ENCODE peak calls at places on chromosomes 13 and 19, in seven cellular contexts. D is IMR-90, Y is cardiac fibroblast, W is RWPE1, Z is right atrium auricular region, K is upper lobe of right lung, C is kidney epithelial cell. F is an unnamed sample.
A peak's percentile ranks its signal among the peaks of the same experiment; 100 is the strongest.

GRCh38 chr19:3117746-3118145 is 18.1 kb upstream of the GNA15 start:
- DNase-seq in K (no peak), Y (no peak), C (no peak), W (no peak), D (no peak), Z (no peak), F (no peak)

GRCh38 chr19:49696865-49697264 is 5.9 kb downstream of the CPT1C start:
- DNase-seq in Z (no peak), Y (no peak), C (no peak), W (no peak), K (no peak), D (no peak), F (no peak)

GRCh38 chr19:49855676-49856573 is 5.0 kb downstream of the PTOV1 start:
- DNase-seq in C (no peak), D (no peak), K (no peak), W (no peak), Z (no peak), Y (no peak), F (no peak)

GRCh38 chr13:78168981-78169380 is 250.3 kb upstream of the EDNRB start:
- DNase-seq in Z (no peak), Y (no peak), K (no peak), W (no peak), D (no peak), C (no peak), F (no peak)

GRCh38 chr19:6060600-6061391 is 49.5 kb downstream of the RFX2 start:
- DNase-seq in Z (peak; percentile 71), W (peak; percentile 89), K (no peak), C (peak; percentile 44), D (peak; percentile 16), Y (peak; percentile 17), F (peak; percentile 30)

GRCh38 chr13:59607780-59608233 is 555.9 kb downstream of the DIAPH3 start:
- DNase-seq in K (no peak), C (no peak), W (no peak), D (no peak), Z (no peak), Y (no peak), F (no peak)

GRCh38 chr13:39350461-39350881 is 252.5 kb downstream of the LHFPL6 start:
- DNase-seq in C (no peak), W (no peak), Z (no peak), D (no peak), Y (no peak), K (no peak), F (no peak)

GRCh38 chr19:10270616-10271394 is at the start of gene ICAM1:
- DNase-seq in D (peak; percentile 66), Y (peak; percentile 90), Z (peak; percentile 88), W (peak; percentile 45), C (no peak), K (peak; percentile 95), F (peak; percentile 59)

GRCh38 chr13:80251403-80251802 is 89.5 kb downstream of the SPRY2 start:
- DNase-seq in Z (no peak), K (no peak), Y (peak; percentile 76), W (peak; percentile 5), D (peak; percentile 60), C (no peak), F (no peak)

GRCh38 chr19:5103061-5103701 is 134.3 kb downstream of the KDM4B start:
- DNase-seq in Y (no peak), C (no peak), D (peak; percentile 12), Z (peak; percentile 62), K (no peak), W (no peak), F (no peak)

GRCh38 chr13:22040810-22041364 is 370.0 kb downstream of the FGF9 start:
- DNase-seq in W (no peak), Z (no peak), C (no peak), Y (no peak), K (no peak), D (no peak), F (no peak)

GRCh38 chr19:3503036-3503572 is 2.6 kb upstream of the DOHH start:
- DNase-seq in Y (peak; percentile 32), C (no peak), W (no peak), D (peak; percentile 78), Z (no peak), K (no peak), F (no peak)

GRCh38 chr19:40803857-40804782 is 5.1 kb downstream of the EGLN2 start:
- DNase-seq in Z (no peak), Y (no peak), D (no peak), C (no peak), W (no peak), K (peak; percentile 89), F (peak; percentile 75)

GRCh38 chr13:98285317-98285716 is 108.2 kb upstream of the RNF113B start:
- DNase-seq in W (no peak), Z (no peak), D (peak; percentile 49), K (no peak), Y (no peak), C (no peak), F (no peak)

GRCh38 chr19:49869009-49869483 is 1.7 kb upstream of the PNKP start:
- DNase-seq in W (no peak), Z (no peak), D (no peak), C (no peak), K (peak; percentile 95), Y (no peak), F (no peak)

GRCh38 chr13:24038405-24038804 is 122.1 kb upstream of the SPATA13 start:
- DNase-seq in C (no peak), D (peak; percentile 72), K (no peak), W (no peak), Z (no peak), Y (peak; percentile 63), F (no peak)

GRCh38 chr13:42992585-42993122 is 613 bp upstream of the EPSTI1 start:
- DNase-seq in C (no peak), K (no peak), Y (no peak), Z (no peak), W (no peak), D (no peak), F (no peak)

GRCh38 chr13:110398564-110399507 is 91.8 kb downstream of the COL4A2 start:
- DNase-seq in Y (peak; percentile 65), C (no peak), K (no peak), D (peak; percentile 72), Z (no peak), W (no peak), F (no peak)

GRCh38 chr19:56221851-56222250 is 19.8 kb downstream of the ZSCAN5C start:
- DNase-seq in W (no peak), Y (no peak), C (no peak), K (no peak), D (no peak), Z (no peak), F (no peak)
- TF ChIP-seq CTCF in W (no peak), Y (no peak), C (no peak), K (no peak), D (no peak), Z (no peak), F (no peak)

DNA sequence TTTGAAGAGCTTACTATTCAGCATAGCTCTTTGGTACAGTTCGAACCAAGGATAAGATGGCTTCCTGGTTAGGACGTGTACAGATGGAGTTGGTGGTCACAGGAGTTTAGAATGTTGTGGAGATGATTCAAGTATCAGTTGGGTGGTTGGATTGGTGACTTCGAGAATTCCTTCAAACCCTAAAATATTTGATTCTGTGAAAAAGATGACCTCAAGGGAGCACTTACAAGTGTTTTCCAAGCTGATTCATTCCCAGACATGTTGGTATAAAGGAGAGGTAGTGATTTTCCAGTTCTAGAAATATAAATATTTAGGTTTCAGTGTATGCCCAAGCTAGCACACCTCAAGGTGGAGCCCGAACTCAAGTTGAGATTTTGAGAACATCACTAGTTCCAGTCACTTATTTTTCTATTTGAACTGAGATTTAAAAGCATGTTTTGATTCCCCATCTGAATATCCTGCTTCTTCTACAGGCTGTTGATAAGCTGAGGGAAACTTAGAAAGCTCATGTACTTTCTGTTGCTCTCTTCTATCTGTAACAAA is 306.1 kb downstream of the DCT start:
- DNase-seq in W (no peak), Y (peak; percentile 56), Z (no peak), D (peak; percentile 86), K (no peak), C (no peak), F (no peak)
- TF ChIP-seq CTCF in W (no peak), Y (peak; percentile 24), Z (no peak), D (peak; percentile 41), K (no peak), C (no peak), F (no peak)

DNA sequence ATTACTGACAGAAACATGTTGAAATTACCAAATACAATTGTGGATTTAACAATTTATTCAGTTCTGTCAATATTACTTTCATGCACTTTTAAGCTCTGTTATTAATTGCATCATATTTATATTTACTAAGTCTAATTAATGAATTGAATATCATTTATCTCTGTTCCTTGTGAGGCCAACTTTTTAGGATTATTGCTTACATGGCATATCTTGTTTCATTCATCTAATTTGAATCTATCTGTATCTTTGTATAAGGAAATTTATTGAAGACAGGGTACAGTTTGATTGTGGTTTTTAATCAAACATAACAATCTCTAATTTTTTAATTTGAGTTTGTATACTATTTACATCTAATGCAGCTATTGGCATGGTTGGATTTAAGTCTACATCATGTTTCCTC is 249.9 kb upstream of the GPC6 start:
- DNase-seq in Z (no peak), W (no peak), C (no peak), K (no peak), Y (no peak), D (no peak), F (no peak)
- TF ChIP-seq CTCF in Z (no peak), W (no peak), C (no peak), K (no peak), Y (no peak), D (no peak), F (no peak)

DNA sequence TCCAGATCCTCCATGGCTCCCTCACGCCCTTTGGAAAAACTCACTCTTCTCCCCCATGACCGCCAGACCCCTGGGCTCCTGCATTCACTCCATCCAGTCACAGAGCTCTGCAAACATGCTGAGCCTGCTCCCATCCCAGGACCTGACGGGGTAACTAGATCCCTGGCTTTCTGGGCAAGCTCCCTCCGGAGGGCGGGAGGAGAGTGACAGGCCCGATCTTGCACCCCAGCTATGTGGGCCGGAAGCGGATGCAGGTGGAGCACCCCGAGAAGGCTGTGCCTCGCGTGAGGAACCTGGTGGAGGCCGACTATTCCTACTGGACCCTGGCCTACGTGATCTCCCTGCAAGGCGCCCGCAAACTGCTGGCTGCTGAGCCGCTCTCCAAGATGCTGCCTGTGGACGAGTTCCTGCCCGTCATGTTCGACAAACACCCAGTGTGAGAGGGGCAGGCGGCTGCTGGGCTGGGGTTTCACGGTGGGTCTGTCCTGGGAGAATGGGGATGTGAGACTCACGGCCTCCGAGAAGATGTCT is 25.1 kb downstream of the COLGALT1 start:
- DNase-seq in W (no peak), C (no peak), K (no peak), Y (no peak), D (no peak), Z (no peak), F (no peak)
- TF ChIP-seq CTCF in W (no peak), C (peak; percentile 7), K (no peak), Y (no peak), D (no peak), Z (no peak), F (no peak)

GRCh38 chr13:19927117-19927734 is 31.3 kb upstream of the ZMYM2 start:
- DNase-seq in D (peak; percentile 31), C (no peak), W (peak; percentile 55), K (no peak), Z (no peak), Y (peak; percentile 49), F (no peak)
- TF ChIP-seq CTCF in D (peak; percentile 49), C (peak; percentile 59), W (peak; percentile 85), K (peak; percentile 59), Z (peak; percentile 48), Y (peak; percentile 46), F (peak; percentile 72)

GRCh38 chr19:21677696-21678418 is 89.5 kb downstream of the ZNF100 start:
- DNase-seq in Y (no peak), C (no peak), K (no peak), Z (no peak), D (no peak), W (no peak), F (no peak)
- TF ChIP-seq CTCF in Y (no peak), C (no peak), K (no peak), Z (peak; percentile 25), D (no peak), W (no peak), F (no peak)

GRCh38 chr13:45121421-45121820 is 1.1 kb downstream of the GTF2F2 start:
- DNase-seq in D (peak; percentile 53), K (no peak), Y (peak; percentile 49), C (no peak), W (peak; percentile 20), Z (no peak), F (no peak)
- TF ChIP-seq CTCF in D (peak; percentile 31), K (no peak), Y (peak; percentile 12), C (peak; percentile 24), W (no peak), Z (no peak), F (no peak)